ENCODE peak calls at places on chromosomes 12 and 14, in six cellular contexts. N is endothelial cell of umbilical vein, B is A549, Q is K562, F is HepG2, J is GM12878. R is an unnamed sample.

GRCh38 chr12:117685115-117685926 is 283.5 kb downstream of the KSR2 start:
- DNase-seq in J (no peak), N (peak), F (peak), B (peak), Q (peak), R (peak)

GRCh38 chr14:65302571-65303184 is 109.9 kb upstream of the FUT8 start:
- DNase-seq in N (no peak), B (no peak), F (no peak), J (peak), Q (no peak), R (no peak)

GRCh38 chr14:52802597-52802996 is 11.2 kb upstream of the GNPNAT1 start:
- DNase-seq in Q (no peak), F (no peak), B (no peak), J (no peak), N (no peak), R (no peak)

GRCh38 chr12:103742349-103742784 is 98.7 kb downstream of the NT5DC3 start:
- DNase-seq in J (no peak), N (peak), B (no peak), Q (no peak), F (no peak), R (no peak)

GRCh38 chr12:75438052-75438754 is 42.4 kb upstream of the GLIPR1 start:
- DNase-seq in Q (no peak), N (no peak), B (no peak), F (no peak), J (no peak), R (no peak)

GRCh38 chr12:13005649-13006048 is 5.6 kb upstream of the HEBP1 start:
- DNase-seq in B (no peak), Q (no peak), J (no peak), F (no peak), N (no peak), R (no peak)

GRCh38 chr14:101604935-101605767 is 43.9 kb downstream of the DIO3 start:
- DNase-seq in B (no peak), F (no peak), Q (no peak), N (no peak), J (no peak), R (no peak)

GRCh38 chr14:34301107-34301734 is 160.8 kb downstream of the SPTSSA start:
- DNase-seq in B (peak), J (peak), N (peak), F (peak), Q (peak), R (peak)

GRCh38 chr14:93759781-93760307 is 28.4 kb downstream of the PRIMA1 start:
- DNase-seq in F (no peak), N (no peak), Q (no peak), J (no peak), B (no peak), R (no peak)

GRCh38 chr14:31945701-31946100 is 131.4 kb upstream of the ARHGAP5 start:
- DNase-seq in Q (no peak), N (no peak), F (no peak), B (no peak), J (no peak), R (no peak)

GRCh38 chr12:57090924-57091632 is 2.2 kb downstream of the NAB2 start:
- DNase-seq in J (no peak), F (no peak), Q (no peak), B (no peak), N (no peak), R (no peak)

GRCh38 chr12:57090456-57090855 is 1.5 kb downstream of the NAB2 start:
- DNase-seq in J (no peak), Q (peak), B (no peak), F (no peak), N (no peak), R (no peak)

GRCh38 chr12:57092529-57092862 is 3.6 kb downstream of the NAB2 start:
- DNase-seq in Q (no peak), J (no peak), N (no peak), B (no peak), F (no peak), R (no peak)

GRCh38 chr12:57092876-57093411 is 4.0 kb downstream of the NAB2 start:
- DNase-seq in F (no peak), N (no peak), Q (no peak), J (no peak), B (no peak), R (no peak)

GRCh38 chr12:57091633-57092528 is 3.0 kb downstream of the NAB2 start:
- DNase-seq in J (no peak), B (no peak), Q (no peak), N (no peak), F (no peak), R (no peak)
- TF ChIP-seq MYC in J (no peak), B (no peak), Q (no peak), N (no peak), F (no peak), R (no peak)

DNA sequence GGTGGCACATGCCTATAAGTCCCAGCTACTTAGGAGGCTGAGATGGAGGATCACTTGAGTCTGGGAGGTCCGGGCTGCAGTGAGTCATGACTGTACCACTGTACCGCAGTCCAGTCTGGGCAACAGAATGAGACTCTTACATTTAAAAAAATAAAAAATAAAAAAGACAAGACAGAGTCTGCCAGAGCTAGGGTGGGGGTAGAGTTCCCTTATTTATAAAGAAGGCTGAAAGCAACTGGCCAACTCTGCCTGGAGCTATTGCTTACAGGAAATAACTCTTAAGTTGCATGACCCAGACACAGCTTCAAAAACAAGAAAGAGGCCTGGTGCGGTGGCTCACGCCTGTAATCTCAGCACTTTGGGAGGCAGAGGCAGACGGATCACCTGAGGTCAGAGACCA is 31.5 kb downstream of the NUMB start:
- DNase-seq in B (no peak), F (no peak), N (peak), Q (no peak), J (no peak), R (peak)
- TF ChIP-seq MAX in B (no peak), F (no peak), N (no peak), Q (no peak), J (no peak), R (no peak)

GRCh38 chr12:64468966-64469365 is 17.0 kb downstream of the TBK1 start:
- DNase-seq in F (no peak), Q (no peak), N (no peak), B (no peak), J (no peak), R (no peak)
- TF ChIP-seq POLR2A in F (no peak), Q (no peak), N (peak), B (no peak), J (no peak), R (no peak)

DNA sequence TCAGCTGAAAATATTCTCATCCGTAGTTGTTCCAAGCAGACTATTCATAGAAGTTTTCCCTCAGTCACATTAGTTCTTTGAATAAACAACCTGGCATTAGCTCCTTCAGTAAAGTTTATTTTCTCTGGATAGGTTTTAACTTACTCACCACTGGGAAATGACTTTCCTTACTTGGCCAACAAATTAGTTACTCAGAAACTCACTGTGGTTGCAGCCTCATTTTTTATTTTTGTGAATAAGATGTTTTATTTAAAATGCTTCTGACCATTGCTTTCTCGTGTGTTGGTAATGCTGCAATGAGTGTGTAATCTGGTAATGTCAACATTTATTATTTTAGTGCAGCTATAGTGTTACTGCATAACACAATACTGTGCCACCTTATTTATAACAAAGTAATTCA is 74.8 kb downstream of the NOVA1 start:
- DNase-seq in N (no peak), B (no peak), J (no peak), F (no peak), Q (no peak), R (no peak)
- TF ChIP-seq MYC in N (no peak), B (no peak), J (no peak), F (no peak), Q (no peak), R (no peak)

DNA sequence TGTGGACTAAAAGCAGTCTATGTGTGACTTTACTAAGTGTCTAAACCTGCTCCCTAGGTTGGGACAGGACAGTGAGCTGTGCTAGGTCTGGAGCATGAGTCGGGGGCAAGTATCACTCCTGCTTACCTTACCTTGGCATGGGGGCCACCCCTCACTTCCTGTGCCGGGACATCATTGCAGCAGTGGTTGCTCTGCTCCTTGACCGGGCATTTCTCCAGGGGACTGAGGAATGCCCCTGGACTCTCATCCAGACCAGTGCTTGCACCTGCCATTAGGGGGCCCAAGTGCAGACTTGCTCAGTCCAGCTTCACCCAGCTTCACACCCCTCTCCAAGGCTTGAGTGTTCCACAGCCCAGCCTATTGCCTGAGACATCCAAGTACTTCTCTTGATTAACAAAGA is 84.7 kb upstream of the NELL2 start:
- DNase-seq in B (no peak), J (no peak), F (peak), N (no peak), Q (no peak), R (no peak)
- TF ChIP-seq MAX in B (no peak), J (no peak), F (no peak), N (no peak), Q (no peak), R (no peak)

GRCh38 chr12:50764116-50764860 is 387 bp downstream of the ATF1 start:
- DNase-seq in F (no peak), Q (no peak), B (peak), N (peak), J (no peak), R (peak)

GRCh38 chr12:50764861-50765324 is 992 bp downstream of the ATF1 start:
- DNase-seq in Q (peak), F (peak), N (peak), B (peak), J (no peak), R (no peak)

GRCh38 chr12:50765325-50765911 is 1.5 kb downstream of the ATF1 start:
- DNase-seq in N (peak), F (peak), J (no peak), B (peak), Q (peak), R (peak)

DNA sequence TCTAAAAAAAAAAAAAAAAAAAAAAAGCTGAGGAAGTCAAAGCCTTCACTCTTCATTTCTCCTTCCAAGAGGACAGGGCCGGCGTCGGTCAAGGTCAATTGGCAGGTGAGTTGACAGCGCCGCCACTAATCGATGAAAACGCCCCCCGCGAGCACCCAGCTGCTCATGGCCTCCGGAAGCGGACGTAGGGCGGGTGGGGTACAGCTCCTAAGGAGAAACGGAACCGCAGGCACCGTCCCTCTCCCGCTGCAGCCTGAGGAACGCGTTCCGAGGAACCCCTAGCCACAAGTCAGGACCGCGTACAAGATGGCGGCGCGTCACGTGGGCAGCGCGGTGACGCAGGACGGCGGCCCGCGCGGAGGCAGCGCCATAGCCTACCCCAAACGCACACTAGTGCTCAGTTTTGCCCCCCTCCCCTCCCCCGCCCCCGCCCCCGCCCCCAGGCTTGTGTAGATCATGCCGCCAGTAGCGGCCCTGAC is at the start of gene ATF1:
- DNase-seq in Q (peak), J (peak), B (peak), F (peak), N (peak), R (peak)
- TF ChIP-seq POLR2A in Q (peak), J (peak), B (peak), F (peak), N (peak), R (peak)

GRCh38 chr12:33093534-33093933 is 197.0 kb upstream of the PKP2 start:
- DNase-seq in F (no peak), N (no peak), Q (no peak), J (no peak), B (no peak), R (no peak)
- TF ChIP-seq MYC in F (no peak), N (no peak), Q (no peak), J (no peak), B (no peak), R (no peak)